ENCODE peak calls at places on chromosome X, in ten cellular contexts. D is ovary; A is OCI-LY7; X is upper lobe of right lung; C is effector memory CD4-positive, alpha-beta T cell; R is RWPE2; O is right cardiac atrium; J is psoas muscle; B is PC-3; G is GM12878. Q is an unnamed sample.

GRCh38 chrX:41522071-41522470 is 74.9 kb downstream of the NYX start:
- DNase-seq in D (no peak), A (no peak), X (no peak), C (no peak), R (no peak), O (no peak), J (no peak), B (no peak), G (no peak), Q (no peak)

GRCh38 chrX:21131786-21132185 is 242.4 kb upstream of the CNKSR2 start:
- DNase-seq in D (no peak), A (no peak), X (no peak), C (no peak), R (no peak), O (no peak), J (no peak), B (no peak), G (no peak), Q (no peak)

GRCh38 chrX:22934640-22935039 is 65.1 kb upstream of the DDX53 start:
- DNase-seq in D (no peak), A (no peak), X (no peak), C (no peak), R (no peak), O (no peak), J (no peak), B (no peak), G (no peak), Q (no peak)

GRCh38 chrX:38882894-38883620 is 81.8 kb downstream of the MID1IP1 start:
- DNase-seq in D (no peak), A (peak; percentile 53), X (no peak), C (no peak), R (peak; percentile 76), O (no peak), J (no peak), B (peak; percentile 95), G (no peak), Q (no peak)

GRCh38 chrX:21398424-21398823 is 24.2 kb downstream of the CNKSR2 start:
- DNase-seq in D (no peak), A (no peak), X (no peak), C (no peak), R (no peak), O (no peak), J (no peak), B (no peak), G (no peak), Q (no peak)

GRCh38 chrX:40100141-40100536 is 2.4 kb upstream of the BCOR start:
- DNase-seq in D (peak; percentile 30), A (peak; percentile 48), X (peak; percentile 71), C (no peak), R (no peak), O (peak; percentile 48), J (no peak), B (peak; percentile 60), G (no peak), Q (no peak)

GRCh38 chrX:35726176-35726575 is 72.0 kb upstream of the MAGEB16 start:
- DNase-seq in D (no peak), A (peak; percentile 10), X (no peak), C (no peak), R (no peak), O (no peak), J (no peak), B (peak; percentile 34), G (no peak), Q (no peak)

GRCh38 chrX:2408856-2409255 is 91.9 kb downstream of the DHRSX start:
- DNase-seq in D (no peak), A (no peak), X (no peak), C (no peak), R (no peak), O (no peak), J (no peak), B (no peak), G (no peak), Q (no peak)

GRCh38 chrX:12825801-12826200 is 34.6 kb downstream of the PRPS2 start:
- DNase-seq in D (no peak), A (no peak), X (no peak), C (no peak), R (no peak), O (no peak), J (no peak), B (peak; percentile 85), G (no peak), Q (no peak)

GRCh38 chrX:105314468-105314867 is 94.0 kb upstream of the TEX13A start:
- DNase-seq in D (no peak), A (no peak), X (no peak), C (no peak), R (no peak), O (no peak), J (no peak), B (peak; percentile 91), G (no peak), Q (no peak)

GRCh38 chrX:19810809-19811208 is 76.6 kb downstream of the SH3KBP1 start:
- DNase-seq in D (no peak), A (no peak), X (no peak), C (no peak), R (no peak), O (no peak), J (no peak), B (no peak), G (no peak), Q (no peak)

GRCh38 chrX:51893931-51894696 is 691 bp downstream of the MAGED1 start:
- DNase-seq in D (peak; percentile 58), A (peak; percentile 10), X (peak; percentile 56), C (no peak), R (no peak), O (no peak), J (no peak), B (peak; percentile 25), G (no peak), Q (peak; percentile 69)

GRCh38 chrX:43964936-43965335 is 8.3 kb downstream of the NDP start:
- DNase-seq in D (no peak), A (no peak), X (no peak), C (no peak), R (no peak), O (no peak), J (no peak), B (peak; percentile 18), G (no peak), Q (no peak)

GRCh38 chrX:42678133-42678532 is 99.8 kb downstream of the PPP1R2C start:
- DNase-seq in D (no peak), A (peak; percentile 12), X (no peak), C (no peak), R (no peak), O (peak; percentile 13), J (no peak), B (peak; percentile 43), G (no peak), Q (no peak)

GRCh38 chrX:48761674-48762471 is at the start of gene GLOD5:
- DNase-seq in D (no peak), A (peak; percentile 5), X (peak; percentile 81), C (no peak), R (no peak), O (no peak), J (no peak), B (peak; percentile 88), G (no peak), Q (no peak)

GRCh38 chrX:115387327-115387726 is 97.8 kb downstream of the LUZP4 start:
- DNase-seq in D (no peak), A (no peak), X (no peak), C (no peak), R (no peak), O (no peak), J (no peak), B (no peak), G (no peak), Q (no peak)

GRCh38 chrX:134186362-134187121 is 50.4 kb upstream of the CCDC160 start:
- DNase-seq in D (no peak), A (no peak), X (no peak), C (peak; percentile 32), R (no peak), O (no peak), J (no peak), B (peak; percentile 60), G (peak; percentile 21), Q (no peak)

GRCh38 chrX:40539214-40540142 is 41.3 kb upstream of the ATP6AP2 start:
- DNase-seq in D (no peak), A (peak; percentile 1), X (peak; percentile 80), C (peak; percentile 48), R (no peak), O (peak; percentile 65), J (peak; percentile 69), B (no peak), G (peak; percentile 56), Q (peak; percentile 67)

GRCh38 chrX:44876076-44876475 is 3.1 kb downstream of the KDM6A start:
- DNase-seq in D (no peak), A (no peak), X (no peak), C (no peak), R (no peak), O (no peak), J (no peak), B (peak; percentile 59), G (no peak), Q (no peak)

GRCh38 chrX:97847885-97848679 is 964.4 kb downstream of the RPA4 start:
- DNase-seq in D (no peak), A (no peak), X (no peak), C (no peak), R (no peak), O (no peak), J (no peak), B (no peak), G (no peak), Q (no peak)
- H3K9me3 ChIP-seq in D (no peaks in the 10 kb centered on the region), A (no peaks in the 10 kb centered on the region), X (no peaks in the 10 kb centered on the region), C (no peaks in the 10 kb centered on the region), R (no peaks in the 10 kb centered on the region), O (no peaks in the 10 kb centered on the region), J (no peaks in the 10 kb centered on the region), B (no peaks in the 10 kb centered on the region), G (no peaks in the 10 kb centered on the region), Q (no peaks in the 10 kb centered on the region)

GRCh38 chrX:135327299-135327698 is 18.0 kb downstream of the ETDC start:
- DNase-seq in D (no peak), A (no peak), X (no peak), C (no peak), R (no peak), O (no peak), J (no peak), B (peak; percentile 73), G (no peak), Q (no peak)
- H3K9me3 ChIP-seq in D (no peaks in the 10 kb centered on the region), A (no peaks in the 10 kb centered on the region), X (no peaks in the 10 kb centered on the region), C (peaks cover 4% of the 10 kb centered on the region), R (no peaks in the 10 kb centered on the region), O (no peaks in the 10 kb centered on the region), J (no peaks in the 10 kb centered on the region), B (no peaks in the 10 kb centered on the region), G (no peaks in the 10 kb centered on the region), Q (no peaks in the 10 kb centered on the region)

GRCh38 chrX:144494069-144494468 is 610.2 kb downstream of the UBE2NL start:
- DNase-seq in D (no peak), A (no peak), X (no peak), C (no peak), R (no peak), O (no peak), J (no peak), B (peak; percentile 17), G (no peak), Q (no peak)
- H3K9me3 ChIP-seq in D (no peaks in the 10 kb centered on the region), A (no peaks in the 10 kb centered on the region), X (no peaks in the 10 kb centered on the region), C (no peaks in the 10 kb centered on the region), R (no peaks in the 10 kb centered on the region), O (no peaks in the 10 kb centered on the region), J (no peaks in the 10 kb centered on the region), B (no peaks in the 10 kb centered on the region), G (no peaks in the 10 kb centered on the region), Q (no peaks in the 10 kb centered on the region)

DNA sequence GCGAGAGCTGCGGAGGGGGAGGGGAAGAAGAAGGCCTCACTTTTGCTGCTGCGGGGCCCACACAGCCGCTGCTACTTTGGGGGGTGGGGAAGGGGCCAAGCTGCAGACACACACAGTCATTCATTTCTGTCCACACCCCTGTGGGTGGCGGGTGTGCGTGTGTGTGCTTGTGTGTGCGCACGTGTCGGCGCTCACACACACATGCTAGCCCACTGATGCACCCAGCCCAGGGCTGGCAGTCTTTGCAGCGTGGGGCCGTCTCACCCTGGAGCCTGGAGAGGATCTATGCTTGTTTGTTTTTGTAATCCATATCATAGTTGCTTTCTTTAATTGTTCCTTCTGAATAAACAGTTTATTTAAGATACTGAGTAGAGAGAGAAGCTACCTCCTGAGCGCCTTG is 4.0 kb downstream of the DUSP9 start:
- DNase-seq in D (no peak), A (no peak), X (no peak), C (no peak), R (no peak), O (no peak), J (no peak), B (no peak), G (no peak), Q (no peak)
- H3K9me3 ChIP-seq in D (no peaks in the 10 kb centered on the region), A (no peaks in the 10 kb centered on the region), X (no peaks in the 10 kb centered on the region), C (no peaks in the 10 kb centered on the region), R (no peaks in the 10 kb centered on the region), O (no peaks in the 10 kb centered on the region), J (peaks cover 12% of the 10 kb centered on the region), B (no peaks in the 10 kb centered on the region), G (no peaks in the 10 kb centered on the region), Q (no peaks in the 10 kb centered on the region)

Q was measured in sigmoid colon.